ENCODE peak calls at places on chromosome 4, in six cellular contexts. One of them, this sample, is unnamed.

GRCh38 chr4:150591284-150591874 is 9.4 kb downstream of the MAB21L2 start:
- DNase-seq in AML-193: no peak
- DNase-seq in stimulated activated CD4-positive, alpha-beta T cell treated with anti-CD3 and anti-CD28 coated beads, Interleukin-2, amount 100 ng/mL, for 24 hours: no peak
- DNase-seq in EL: no peak
- DNase-seq in activated T-cell treated with anti-CD3 and anti-CD28 coated beads for 48 hours: no peak
- DNase-seq in fibroblast of pulmonary artery: no peak
- DNase-seq in this sample: peak

GRCh38 chr4:9926591-9926990 is 94.7 kb downstream of the SLC2A9 start:
- DNase-seq in stimulated activated CD4-positive, alpha-beta T cell treated with anti-CD3 and anti-CD28 coated beads, Interleukin-2, amount 100 ng/mL, for 24 hours: no peak
- DNase-seq in AML-193: no peak
- DNase-seq in fibroblast of pulmonary artery: no peak
- DNase-seq in activated T-cell treated with anti-CD3 and anti-CD28 coated beads for 48 hours: no peak
- DNase-seq in EL: no peak
- DNase-seq in this sample: no peak

GRCh38 chr4:186728631-186729271 is 5.1 kb upstream of the FAT1 start:
- DNase-seq in activated T-cell treated with anti-CD3 and anti-CD28 coated beads for 48 hours: no peak
- DNase-seq in fibroblast of pulmonary artery: peak
- DNase-seq in AML-193: no peak
- DNase-seq in stimulated activated CD4-positive, alpha-beta T cell treated with anti-CD3 and anti-CD28 coated beads, Interleukin-2, amount 100 ng/mL, for 24 hours: no peak
- DNase-seq in EL: peak
- DNase-seq in this sample: peak

GRCh38 chr4:140876597-140877364 is 120.6 kb upstream of the TBC1D9 start:
- DNase-seq in stimulated activated CD4-positive, alpha-beta T cell treated with anti-CD3 and anti-CD28 coated beads, Interleukin-2, amount 100 ng/mL, for 24 hours: no peak
- DNase-seq in fibroblast of pulmonary artery: peak
- DNase-seq in EL: peak
- DNase-seq in AML-193: no peak
- DNase-seq in activated T-cell treated with anti-CD3 and anti-CD28 coated beads for 48 hours: no peak
- DNase-seq in this sample: peak

GRCh38 chr4:16082424-16083216 is 1.2 kb downstream of the PROM1 start:
- DNase-seq in fibroblast of pulmonary artery: peak
- DNase-seq in activated T-cell treated with anti-CD3 and anti-CD28 coated beads for 48 hours: peak
- DNase-seq in AML-193: no peak
- DNase-seq in EL: peak
- DNase-seq in stimulated activated CD4-positive, alpha-beta T cell treated with anti-CD3 and anti-CD28 coated beads, Interleukin-2, amount 100 ng/mL, for 24 hours: peak
- DNase-seq in this sample: peak

GRCh38 chr4:83851261-83852084 is 315.6 kb downstream of the GPAT3 start:
- DNase-seq in AML-193: no peak
- DNase-seq in fibroblast of pulmonary artery: no peak
- DNase-seq in stimulated activated CD4-positive, alpha-beta T cell treated with anti-CD3 and anti-CD28 coated beads, Interleukin-2, amount 100 ng/mL, for 24 hours: no peak
- DNase-seq in EL: peak
- DNase-seq in activated T-cell treated with anti-CD3 and anti-CD28 coated beads for 48 hours: no peak
- DNase-seq in this sample: peak

GRCh38 chr4:68256284-68256683 is 10.8 kb upstream of the TMPRSS11B start:
- DNase-seq in AML-193: no peak
- DNase-seq in activated T-cell treated with anti-CD3 and anti-CD28 coated beads for 48 hours: no peak
- DNase-seq in EL: no peak
- DNase-seq in stimulated activated CD4-positive, alpha-beta T cell treated with anti-CD3 and anti-CD28 coated beads, Interleukin-2, amount 100 ng/mL, for 24 hours: no peak
- DNase-seq in fibroblast of pulmonary artery: peak
- DNase-seq in this sample: no peak

GRCh38 chr4:98905834-98906233 is 23.1 kb downstream of the EIF4E start:
- DNase-seq in EL: peak
- DNase-seq in activated T-cell treated with anti-CD3 and anti-CD28 coated beads for 48 hours: no peak
- DNase-seq in fibroblast of pulmonary artery: peak
- DNase-seq in stimulated activated CD4-positive, alpha-beta T cell treated with anti-CD3 and anti-CD28 coated beads, Interleukin-2, amount 100 ng/mL, for 24 hours: no peak
- DNase-seq in AML-193: no peak
- DNase-seq in this sample: peak

GRCh38 chr4:91280551-91281290 is 1023.0 kb upstream of the GRID2 start:
- DNase-seq in activated T-cell treated with anti-CD3 and anti-CD28 coated beads for 48 hours: no peak
- DNase-seq in EL: no peak
- DNase-seq in fibroblast of pulmonary artery: no peak
- DNase-seq in stimulated activated CD4-positive, alpha-beta T cell treated with anti-CD3 and anti-CD28 coated beads, Interleukin-2, amount 100 ng/mL, for 24 hours: no peak
- DNase-seq in AML-193: no peak
- DNase-seq in this sample: no peak

This sample was measured in adipocyte.